ENCODE peak calls at places on chromosomes 1 and 21, in five cellular contexts. M, N, B, J and F are unnamed samples.

GRCh38 chr1:115089443-115090340 is at the start of gene TSPAN2:
- DNase-seq in M (peak), N (peak), B (peak), J (peak), F (no peak)

GRCh38 chr1:4794020-4794780 is 139.8 kb downstream of the AJAP1 start:
- DNase-seq in M (no peak), N (no peak), B (no peak), J (no peak), F (no peak)

GRCh38 chr1:202590119-202590518 is 120.1 kb downstream of the SYT2 start:
- DNase-seq in M (no peak), N (no peak), B (no peak), J (no peak), F (no peak)

GRCh38 chr1:151455966-151456365 is 3.3 kb downstream of the POGZ start:
- DNase-seq in M (no peak), N (no peak), B (no peak), J (no peak), F (no peak)

GRCh38 chr21:46392921-46393320 is 65.8 kb upstream of the DIP2A start:
- DNase-seq in M (no peak), N (no peak), B (no peak), J (no peak), F (no peak)

GRCh38 chr1:235643837-235644692 is 5.5 kb downstream of the GNG4 start:
- DNase-seq in M (no peak), N (no peak), B (no peak), J (no peak), F (no peak)

GRCh38 chr1:89523597-89524368 is 846 bp upstream of the LRRC8B start:
- DNase-seq in M (peak), N (peak), B (no peak), J (peak), F (peak)

GRCh38 chr1:67534627-67535065 is 104.4 kb upstream of the SERBP1 start:
- DNase-seq in M (peak), N (peak), B (no peak), J (no peak), F (no peak)

GRCh38 chr1:243926803-243927245 is 76.8 kb upstream of the AKT3 start:
- DNase-seq in M (no peak), N (peak), B (no peak), J (no peak), F (no peak)

GRCh38 chr21:31447477-31447876 is 103.4 kb upstream of the TIAM1 start:
- DNase-seq in M (no peak), N (no peak), B (no peak), J (no peak), F (no peak)

GRCh38 chr21:39105341-39105765 is 77.9 kb downstream of the PSMG1 start:
- DNase-seq in M (no peak), N (no peak), B (no peak), J (no peak), F (no peak)

GRCh38 chr1:23383547-23384311 is 14.1 kb upstream of the ZNF436 start:
- DNase-seq in M (no peak), N (no peak), B (peak), J (no peak), F (no peak)

GRCh38 chr1:219726480-219727272 is 113.8 kb upstream of the ZC3H11B start:
- DNase-seq in M (no peak), N (no peak), B (no peak), J (no peak), F (no peak)

GRCh38 chr1:229781453-229781852 is 155.4 kb downstream of the URB2 start:
- DNase-seq in M (peak), N (peak), B (no peak), J (no peak), F (peak)

GRCh38 chr1:164659621-164660414 is 100.8 kb downstream of the PBX1 start:
- DNase-seq in M (peak), N (no peak), B (no peak), J (no peak), F (no peak)

GRCh38 chr1:52413410-52414104 is 9.2 kb downstream of the PRPF38A start:
- DNase-seq in M (no peak), N (peak), B (no peak), J (no peak), F (no peak)